ENCODE peak calls at places on chromosomes 7 and 10, in eight cellular contexts. L is cardiac muscle cell, D is right atrium auricular region, G is astrocyte of the cerebellum, X is heart left ventricle, K is fibroblast of lung, R is RWPE1, H is epithelial cell of proximal tubule. I is an unnamed sample.

GRCh38 chr10:13425397-13425796 is 77.3 kb upstream of the SEPHS1 start:
- DNase-seq in L (no peak), D (no peak), G (no peak), X (no peak), K (no peak), R (no peak), H (no peak), I (no peak)

GRCh38 chr10:98463976-98464754 is 17.4 kb upstream of the HPS1 start:
- DNase-seq in L (no peak), D (no peak), G (no peak), X (no peak), K (peak), R (no peak), H (no peak), I (no peak)

GRCh38 chr10:98363188-98363587 is 51.8 kb downstream of the PYROXD2 start:
- DNase-seq in L (no peak), D (no peak), G (no peak), X (no peak), K (no peak), R (no peak), H (no peak), I (no peak)

GRCh38 chr7:137441451-137441850 is 97.9 kb upstream of the PTN start:
- DNase-seq in L (peak), D (no peak), G (no peak), X (no peak), K (peak), R (no peak), H (no peak), I (no peak)

GRCh38 chr7:867406-868188 is 8.8 kb upstream of the GET4 start:
- DNase-seq in L (no peak), D (peak), G (peak), X (peak), K (peak), R (peak), H (peak), I (peak)

GRCh38 chr7:81014266-81014665 is 95.4 kb upstream of the SEMA3C start:
- DNase-seq in L (peak), D (no peak), G (no peak), X (no peak), K (peak), R (peak), H (no peak), I (peak)

GRCh38 chr7:94237417-94237816 is 157.3 kb upstream of the COL1A2 start:
- DNase-seq in L (no peak), D (no peak), G (no peak), X (no peak), K (no peak), R (no peak), H (no peak), I (no peak)

GRCh38 chr7:460374-461117 is 59.1 kb downstream of the PDGFA start:
- DNase-seq in L (peak), D (no peak), G (no peak), X (peak), K (no peak), R (no peak), H (no peak), I (peak)

GRCh38 chr10:132141526-132142395 is 45.0 kb upstream of the DPYSL4 start:
- DNase-seq in L (no peak), D (no peak), G (no peak), X (no peak), K (no peak), R (no peak), H (no peak), I (no peak)

GRCh38 chr7:6615853-6616555 is 594 bp downstream of the ZNF853 start:
- DNase-seq in L (no peak), D (no peak), G (no peak), X (no peak), K (no peak), R (no peak), H (no peak), I (no peak)

GRCh38 chr7:15411019-15411418 is 150.8 kb downstream of the AGMO start:
- DNase-seq in L (no peak), D (no peak), G (no peak), X (no peak), K (no peak), R (no peak), H (no peak), I (no peak)

GRCh38 chr10:61548371-61548770 is 95.2 kb upstream of the TMEM26 start:
- DNase-seq in L (no peak), D (no peak), G (no peak), X (no peak), K (no peak), R (no peak), H (no peak), I (no peak)

GRCh38 chr7:151883872-151884271 is 7.0 kb upstream of the PRKAG2 start:
- DNase-seq in L (no peak), D (no peak), G (no peak), X (no peak), K (no peak), R (no peak), H (no peak), I (no peak)

GRCh38 chr10:10499839-10500238 is 517.8 kb upstream of the CELF2 start:
- DNase-seq in L (peak), D (no peak), G (peak), X (no peak), K (peak), R (peak), H (no peak), I (peak)

GRCh38 chr7:89334785-89335184 is 539.2 kb upstream of the TEX47 start:
- DNase-seq in L (no peak), D (no peak), G (no peak), X (no peak), K (no peak), R (no peak), H (no peak), I (no peak)

GRCh38 chr7:16912540-16912939 is 30.8 kb upstream of the AGR3 start:
- DNase-seq in L (no peak), D (no peak), G (no peak), X (no peak), K (no peak), R (no peak), H (no peak), I (no peak)

GRCh38 chr7:135798104-135798503 is 49.5 kb upstream of the FAM180A start:
- DNase-seq in L (no peak), D (peak), G (no peak), X (no peak), K (no peak), R (no peak), H (no peak), I (no peak)

GRCh38 chr7:29139191-29139590 is 7.1 kb downstream of the CPVL start:
- DNase-seq in L (peak), D (no peak), G (no peak), X (no peak), K (no peak), R (peak), H (no peak), I (peak)

GRCh38 chr10:121813211-121813812 is 114.5 kb downstream of the ATE1 start:
- DNase-seq in L (peak), D (no peak), G (no peak), X (no peak), K (no peak), R (no peak), H (no peak), I (no peak)

GRCh38 chr10:49173201-49173772 is 14.9 kb downstream of the TMEM273 start:
- DNase-seq in L (no peak), D (peak), G (no peak), X (no peak), K (no peak), R (no peak), H (no peak), I (no peak)

DNA sequence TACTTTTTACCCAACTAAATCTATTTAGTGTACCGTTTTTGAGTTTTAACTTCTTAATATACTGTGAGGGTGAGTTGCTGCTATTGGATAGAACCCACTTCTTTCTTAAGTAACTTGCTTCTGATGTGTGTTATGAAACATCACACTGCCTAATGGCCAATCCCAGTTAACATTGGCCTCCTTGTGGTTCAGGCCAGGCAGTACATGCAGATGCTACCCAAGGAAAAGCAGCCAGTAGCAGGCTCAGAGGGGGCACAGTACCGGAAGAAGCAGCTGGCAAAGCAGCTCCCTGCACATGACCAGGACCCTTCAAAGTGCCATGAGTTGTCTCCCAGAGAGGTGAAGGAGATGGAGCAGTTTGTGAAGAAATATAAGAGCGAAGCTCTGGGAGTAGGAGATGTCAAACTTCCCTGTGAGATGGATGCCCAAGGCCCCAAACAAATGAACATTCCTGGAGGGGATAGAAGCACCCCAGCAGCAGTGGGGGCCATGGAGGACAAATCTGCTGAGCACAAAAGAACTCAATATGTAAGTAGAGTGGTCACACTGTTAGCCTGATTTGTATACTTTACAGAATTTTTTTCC is 39.7 kb downstream of the TES start:
- DNase-seq in L (peak), D (no peak), G (no peak), X (no peak), K (peak), R (peak), H (no peak), I (peak)
- TF ChIP-seq CTCF in L (peak), D (no peak), G (peak), X (peak), K (peak), R (peak), H (peak), I (peak)

GRCh38 chr10:43197834-43198681 is 59.8 kb downstream of the CSGALNACT2 start:
- DNase-seq in L (peak), D (peak), G (no peak), X (no peak), K (no peak), R (no peak), H (no peak), I (peak)
- TF ChIP-seq CTCF in L (peak), D (no peak), G (peak), X (peak), K (peak), R (no peak), H (peak), I (no peak)

GRCh38 chr7:127557803-127558202 is 27.6 kb downstream of the GCC1 start:
- DNase-seq in L (no peak), D (no peak), G (no peak), X (no peak), K (no peak), R (no peak), H (no peak), I (no peak)
- TF ChIP-seq CTCF in L (no peak), D (no peak), G (no peak), X (peak), K (no peak), R (no peak), H (no peak), I (no peak)

DNA sequence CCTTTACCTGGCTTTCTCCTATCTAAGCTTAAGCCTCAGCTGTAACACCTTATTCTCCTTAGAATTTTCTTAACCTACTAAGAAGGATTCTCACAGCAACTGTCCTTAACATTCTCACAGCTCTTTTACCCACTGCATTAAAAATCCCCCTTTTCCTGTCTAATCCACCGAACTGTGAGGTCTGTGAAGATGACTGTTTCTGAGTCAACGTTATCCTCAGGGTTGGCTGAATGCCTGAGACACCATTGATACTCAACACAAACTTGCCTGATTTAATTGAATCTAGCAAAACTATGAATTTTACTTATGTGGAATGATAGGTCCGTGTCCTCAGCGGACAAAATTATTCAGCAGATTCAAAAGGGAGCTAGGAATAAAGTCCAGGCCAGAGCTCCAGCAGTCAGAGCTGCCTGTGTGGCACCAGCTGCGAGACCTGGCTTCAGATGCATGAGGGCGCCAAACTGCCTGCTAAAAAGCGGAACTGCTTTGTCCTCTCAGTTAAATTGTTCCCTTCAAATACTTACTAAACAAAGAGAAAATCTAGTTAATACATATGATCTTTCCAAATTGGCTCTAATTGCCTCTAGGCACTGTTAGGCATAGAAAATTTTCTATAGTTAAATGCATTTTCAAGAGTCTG is 33.4 kb upstream of the VWDE start:
- DNase-seq in L (peak), D (no peak), G (no peak), X (no peak), K (peak), R (no peak), H (no peak), I (peak)
- TF ChIP-seq CTCF in L (no peak), D (no peak), G (peak), X (no peak), K (peak), R (no peak), H (peak), I (no peak)

DNA sequence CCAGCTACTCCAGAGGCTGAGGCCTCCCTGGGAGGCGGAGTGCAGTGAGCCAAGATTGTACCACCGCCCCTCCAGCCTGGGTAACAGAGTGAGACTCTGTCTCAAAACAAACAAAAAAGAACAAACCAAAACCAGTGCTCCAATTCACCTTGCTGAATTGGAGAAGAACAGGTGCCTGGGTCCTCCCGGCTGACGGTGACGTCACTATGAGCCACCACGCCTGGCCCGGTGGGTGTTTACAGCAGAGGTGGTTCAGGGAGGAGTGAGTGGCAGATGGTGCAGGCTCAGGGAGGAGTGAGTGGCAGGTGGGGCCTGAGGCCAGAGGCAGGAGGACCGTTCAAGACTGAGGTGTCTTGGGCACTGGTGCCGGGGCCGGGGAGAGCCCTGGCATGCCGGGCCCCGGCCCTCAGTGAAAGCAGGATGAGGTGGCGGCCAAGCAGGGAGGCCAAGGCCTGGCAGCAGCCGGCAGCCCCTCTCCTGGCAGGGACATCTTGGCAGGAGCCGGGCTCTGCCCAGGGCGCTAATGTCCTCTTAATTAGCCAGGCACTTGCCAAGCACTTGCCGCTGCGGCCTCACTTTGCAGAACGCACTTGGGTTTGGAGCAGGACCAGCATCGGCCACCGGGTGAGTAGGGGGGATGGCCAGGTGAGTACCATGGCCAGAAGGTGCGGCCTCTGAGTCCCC is 162.8 kb upstream of the TNRC18 start:
- DNase-seq in L (no peak), D (no peak), G (no peak), X (no peak), K (no peak), R (no peak), H (no peak), I (no peak)
- TF ChIP-seq CTCF in L (no peak), D (no peak), G (no peak), X (no peak), K (no peak), R (no peak), H (no peak), I (no peak)

GRCh38 chr7:141549582-141549981 is 1.6 kb upstream of the AGK start:
- DNase-seq in L (no peak), D (no peak), G (no peak), X (no peak), K (no peak), R (no peak), H (no peak), I (no peak)
- TF ChIP-seq CTCF in L (no peak), D (no peak), G (no peak), X (no peak), K (no peak), R (no peak), H (no peak), I (no peak)

DNA sequence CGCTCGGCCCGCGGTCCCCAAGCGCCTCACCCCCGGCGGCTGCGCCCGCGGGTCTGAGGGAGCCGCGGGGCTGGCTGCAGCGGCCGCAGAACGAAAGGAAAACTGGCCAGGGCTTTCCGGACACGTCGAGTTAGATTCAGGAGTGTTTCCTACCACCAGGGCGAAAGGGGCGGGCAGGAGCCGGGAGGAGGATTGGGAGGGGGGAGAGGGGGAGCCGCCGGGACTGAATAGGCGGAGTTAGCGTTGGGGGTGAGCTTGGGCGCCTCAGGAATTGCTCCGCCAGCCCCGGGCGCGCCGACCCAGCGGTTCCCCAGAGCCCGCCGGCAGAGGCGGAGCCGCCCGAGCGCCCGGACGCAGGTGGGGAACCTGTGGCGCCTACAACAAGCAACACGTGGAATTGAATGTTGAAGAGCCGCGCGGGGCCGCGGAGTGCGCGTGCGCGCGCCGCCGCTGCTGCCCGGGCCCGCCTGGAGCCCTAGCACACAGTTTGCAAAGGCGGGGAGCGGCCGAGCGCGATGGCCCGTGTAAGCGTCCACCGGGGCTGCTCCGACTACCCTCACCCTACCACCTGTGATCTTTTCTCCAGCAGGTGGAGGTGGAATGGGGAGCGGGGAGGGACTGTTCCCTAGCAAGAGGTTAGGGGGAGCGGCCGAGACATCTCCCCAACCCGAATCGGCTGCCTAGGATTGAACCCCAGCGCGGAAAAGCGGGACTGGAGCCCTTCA is at the start of gene CADPS2:
- DNase-seq in L (peak), D (peak), G (peak), X (peak), K (peak), R (peak), H (peak), I (peak)
- TF ChIP-seq CTCF in L (peak), D (no peak), G (peak), X (peak), K (peak), R (no peak), H (peak), I (no peak)

GRCh38 chr10:56449770-56450169 is 88.7 kb upstream of the ZWINT start:
- DNase-seq in L (no peak), D (no peak), G (no peak), X (no peak), K (no peak), R (no peak), H (peak), I (peak)
- TF ChIP-seq CTCF in L (no peak), D (no peak), G (no peak), X (peak), K (no peak), R (no peak), H (peak), I (peak)